ENCODE peak calls at places on chromosomes 13 and 19, in four cellular contexts. N, X, R and B are unnamed samples.

GRCh38 chr13:44354884-44355283 is 18.7 kb upstream of the SERP2 start:
- DNase-seq in N (no peak), X (no peak), R (no peak), B (no peak)

GRCh38 chr13:77306458-77306857 is 20.4 kb downstream of the MYCBP2 start:
- DNase-seq in N (no peak), X (no peak), R (no peak), B (no peak)

GRCh38 chr19:4007836-4008539 is 452 bp downstream of the PIAS4 start:
- DNase-seq in N (no peak), X (peak), R (peak), B (no peak)

GRCh38 chr19:5115771-5116202 is 146.9 kb downstream of the KDM4B start:
- DNase-seq in N (no peak), X (no peak), R (no peak), B (no peak)

GRCh38 chr13:107216046-107216715 is 648.2 kb upstream of the ARGLU1 start:
- DNase-seq in N (no peak), X (no peak), R (no peak), B (no peak)

GRCh38 chr13:112446347-112446861 is 70.2 kb downstream of the SPACA7 start:
- DNase-seq in N (peak), X (no peak), R (peak), B (no peak)

GRCh38 chr19:35959040-35959967 is 23.1 kb downstream of the LRFN3 start:
- DNase-seq in N (no peak), X (peak), R (peak), B (peak)

GRCh38 chr19:45202637-45203036 is 24.1 kb downstream of the BLOC1S3 start:
- DNase-seq in N (no peak), X (no peak), R (no peak), B (no peak)

GRCh38 chr19:18294467-18294864 is 13.0 kb upstream of the JUND start:
- DNase-seq in N (no peak), X (peak), R (peak), B (no peak)

GRCh38 chr13:20494656-20495055 is 31.0 kb downstream of the CRYL1 start:
- DNase-seq in N (no peak), X (no peak), R (no peak), B (no peak)

GRCh38 chr13:98606296-98606695 is 29.4 kb upstream of the STK24 start:
- DNase-seq in N (no peak), X (no peak), R (peak), B (no peak)

GRCh38 chr19:6376512-6377193 is 920 bp upstream of the PSPN start:
- DNase-seq in N (no peak), X (peak), R (no peak), B (no peak)

GRCh38 chr13:108915634-108916497 is 286.5 kb downstream of the MYO16 start:
- DNase-seq in N (peak), X (peak), R (no peak), B (no peak)
- TF ChIP-seq EP300 in N (peak), X (peak), R (peak), B (no peak)

DNA sequence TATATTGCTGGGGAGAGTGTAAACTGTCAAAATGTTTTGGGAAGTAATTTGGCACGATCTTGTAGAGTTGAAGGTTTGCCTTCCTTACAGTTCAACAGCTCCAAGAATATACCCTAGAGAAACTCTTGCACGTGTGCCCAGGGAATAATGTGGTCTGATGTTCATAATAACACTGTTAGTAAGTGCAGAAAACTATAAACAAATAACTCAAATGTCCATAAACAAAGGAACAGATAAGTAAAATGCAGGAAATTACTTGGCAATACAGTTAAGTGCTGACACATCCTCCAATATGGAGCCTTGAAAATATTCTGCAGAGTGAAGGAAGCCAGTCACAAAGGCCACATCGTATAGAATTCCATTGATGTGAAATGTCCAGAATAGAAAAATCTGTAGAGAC is 127.3 kb upstream of the UBL3 start:
- DNase-seq in N (no peak), X (no peak), R (no peak), B (no peak)
- TF ChIP-seq EP300 in N (no peak), X (no peak), R (no peak), B (no peak)

GRCh38 chr19:10454267-10454666 is 33.9 kb downstream of the PDE4A start:
- DNase-seq in N (no peak), X (peak), R (peak), B (no peak)
- TF ChIP-seq EP300 in N (no peak), X (no peak), R (no peak), B (no peak)

GRCh38 chr19:19403373-19403901 is 2.0 kb upstream of the GATAD2A start:
- DNase-seq in N (no peak), X (peak), R (no peak), B (no peak)
- TF ChIP-seq EP300 in N (no peak), X (no peak), R (no peak), B (no peak)

DNA sequence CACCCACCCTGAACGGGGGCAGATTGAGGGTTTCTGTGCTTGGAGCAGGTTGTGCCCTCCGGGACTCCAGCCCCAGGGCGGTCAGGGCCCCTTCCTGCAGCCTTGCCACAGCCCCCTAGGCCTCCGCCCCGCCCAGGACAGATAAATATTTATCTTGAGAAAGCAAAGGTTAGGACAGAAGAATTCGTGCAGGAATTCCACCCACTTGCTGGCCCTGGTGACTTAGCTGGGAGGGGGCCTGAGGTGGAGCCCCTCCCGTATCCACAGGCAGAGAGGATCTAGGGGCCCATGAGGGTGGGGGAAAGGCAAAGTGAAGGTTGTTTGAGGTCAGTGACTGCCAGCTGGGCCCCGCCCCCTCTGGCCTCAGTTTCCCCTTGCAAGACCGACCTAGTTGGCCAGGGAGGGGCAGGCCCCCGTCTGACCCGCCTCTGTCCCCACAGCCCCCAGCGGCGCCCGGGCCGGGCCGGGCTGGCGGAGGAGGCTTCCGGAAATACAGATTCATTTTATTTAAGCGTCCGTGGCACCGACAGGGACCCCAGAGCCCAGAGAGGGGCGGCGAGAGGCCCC is 5.2 kb downstream of the MIDN start:
- DNase-seq in N (no peak), X (no peak), R (no peak), B (peak)
- TF ChIP-seq EP300 in N (no peak), X (peak), R (no peak), B (peak)

DNA sequence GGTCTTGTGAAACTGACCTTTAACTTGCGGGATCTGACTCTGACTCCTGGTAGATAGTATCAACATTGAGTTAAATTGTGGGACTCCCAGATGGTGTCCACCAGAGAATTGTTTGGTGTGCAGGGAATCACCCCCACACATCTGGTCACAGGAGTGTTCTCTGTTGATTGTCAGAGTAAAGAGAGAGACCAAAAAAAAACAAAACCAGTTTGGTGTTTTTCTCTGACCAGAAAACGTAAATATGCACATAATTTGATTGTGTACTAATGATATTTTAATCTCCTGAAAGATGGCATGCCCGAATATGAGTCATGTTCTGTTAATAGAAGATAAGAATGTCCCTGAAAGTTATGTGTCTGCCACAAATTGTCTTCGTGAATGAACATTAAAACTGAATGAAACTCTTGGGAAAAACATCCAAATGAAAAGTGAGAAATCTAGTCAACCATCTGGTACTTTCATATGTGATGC is 118.5 kb upstream of the GPC6 start:
- DNase-seq in N (no peak), X (no peak), R (peak), B (no peak)
- TF ChIP-seq EP300 in N (no peak), X (no peak), R (peak), B (no peak)

DNA sequence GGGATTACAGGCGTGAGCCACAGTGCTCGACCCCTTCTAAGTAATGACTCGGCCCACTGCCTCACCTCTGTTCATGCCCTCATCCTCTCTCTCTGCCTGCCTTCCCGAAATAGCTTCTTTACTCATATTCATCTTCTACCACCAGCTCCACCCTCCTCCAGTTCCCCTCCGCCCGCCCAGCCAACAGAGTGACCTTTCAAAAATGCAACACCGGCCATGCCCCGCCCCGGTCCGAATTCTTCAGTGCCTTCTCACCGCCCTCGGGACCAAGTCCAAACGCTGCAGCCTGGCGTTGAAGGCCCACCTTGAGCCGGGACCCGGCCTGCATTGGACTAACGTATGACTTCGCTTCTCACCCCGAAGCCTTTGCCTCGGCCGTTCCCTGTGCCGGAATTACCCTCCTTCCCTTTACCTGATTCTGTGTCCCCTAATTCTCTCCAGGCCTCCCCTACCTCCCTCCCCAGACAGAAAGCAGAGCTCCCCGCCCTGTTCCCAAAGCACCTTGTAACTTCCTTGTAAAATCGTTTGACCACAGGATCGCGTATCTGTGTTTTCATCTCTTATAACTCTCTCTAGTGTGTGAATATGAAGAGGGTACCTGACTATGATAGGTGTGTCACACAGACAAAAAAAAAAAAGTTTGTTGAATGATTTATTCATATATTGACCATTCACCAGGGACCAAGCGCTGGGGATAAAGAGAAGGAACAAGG is 8.1 kb upstream of the MUC16 start:
- DNase-seq in N (no peak), X (no peak), R (no peak), B (no peak)
- TF ChIP-seq EP300 in N (no peak), X (no peak), R (no peak), B (no peak)

DNA sequence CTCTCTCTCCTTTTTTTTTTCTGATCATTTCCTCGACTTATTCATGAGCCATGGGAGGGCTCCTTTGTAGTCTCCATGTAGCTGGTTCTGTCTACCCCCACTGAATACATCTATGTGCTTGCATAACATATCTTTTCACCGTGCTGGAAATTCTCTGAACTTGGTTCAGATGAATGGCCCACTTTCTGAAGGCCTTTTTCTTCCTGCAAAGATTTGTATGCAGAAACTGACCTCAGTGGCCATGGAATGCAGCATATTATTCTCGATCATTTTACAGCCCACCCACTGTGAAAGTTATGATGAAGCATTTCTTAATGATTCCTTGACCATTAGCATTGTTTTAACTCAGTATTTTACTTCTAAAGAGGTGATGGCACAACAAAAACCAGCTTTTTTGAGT is 225.2 kb downstream of the GGACT start:
- DNase-seq in N (no peak), X (no peak), R (no peak), B (no peak)
- TF ChIP-seq EP300 in N (no peak), X (no peak), R (no peak), B (no peak)